ENCODE peak calls at places on chromosomes 11 and 22, in six cellular contexts. V is neural progenitor cell; R is adrenal gland; K is neural crest cell; F is CD8-positive, alpha-beta T cell; P is breast epithelium. U is an unnamed sample.

GRCh38 chr11:57219021-57219627 is 17.9 kb downstream of the APLNR start:
- DNase-seq in V (no peak), P (no peak), F (no peak), R (no peak), K (no peak), U (no peak)

GRCh38 chr11:63838150-63838681 is 694 bp upstream of the MARK2 start:
- DNase-seq in R (peak), F (no peak), P (no peak), K (no peak), V (no peak), U (no peak)

GRCh38 chr11:95715777-95716241 is 73.8 kb downstream of the FAM76B start:
- DNase-seq in V (no peak), R (no peak), F (no peak), P (peak), K (no peak), U (peak)

GRCh38 chr11:65932558-65932919 is 12.7 kb upstream of the TSGA10IP start:
- DNase-seq in F (no peak), R (no peak), P (no peak), K (no peak), V (peak), U (no peak)

GRCh38 chr11:67351275-67352005 is 1.9 kb downstream of the POLD4 start:
- DNase-seq in K (peak), R (peak), F (peak), P (no peak), V (peak), U (peak)

GRCh38 chr22:19851291-19852176 is 3.1 kb downstream of the GNB1L start:
- DNase-seq in V (no peak), K (no peak), P (no peak), R (no peak), F (no peak), U (no peak)

GRCh38 chr11:94790771-94791180 is 22.6 kb downstream of the AMOTL1 start:
- DNase-seq in R (no peak), V (no peak), F (no peak), P (no peak), K (no peak), U (no peak)

GRCh38 chr11:16322190-16322589 is 34.2 kb downstream of the SOX6 start:
- DNase-seq in F (no peak), K (no peak), R (no peak), V (no peak), P (no peak), U (no peak)

GRCh38 chr11:96235725-96236124 is 107.3 kb downstream of the MAML2 start:
- DNase-seq in R (no peak), F (no peak), V (no peak), P (no peak), K (no peak), U (no peak)

GRCh38 chr22:37012262-37012904 is 6.9 kb downstream of the TST start:
- DNase-seq in R (peak), K (no peak), V (no peak), P (no peak), F (no peak), U (no peak)

GRCh38 chr11:17738350-17739207 is 4.0 kb downstream of the KCNC1 start:
- DNase-seq in V (peak), P (no peak), R (peak), K (no peak), F (no peak), U (no peak)

GRCh38 chr22:22666307-22667091 is 22.1 kb downstream of the GGTLC2 start:
- DNase-seq in K (no peak), F (no peak), V (peak), P (no peak), R (peak), U (peak)

GRCh38 chr22:27596133-27596905 is 205.2 kb downstream of the MN1 start:
- DNase-seq in K (no peak), R (no peak), V (no peak), F (no peak), P (no peak), U (no peak)

GRCh38 chr11:122646549-122647340 is 8.8 kb upstream of the UBASH3B start:
- DNase-seq in R (no peak), P (no peak), K (no peak), V (no peak), F (no peak), U (no peak)

GRCh38 chr11:70128435-70128906 is 50.4 kb downstream of the ANO1 start:
- DNase-seq in P (peak), K (no peak), V (no peak), R (no peak), F (no peak), U (no peak)

GRCh38 chr22:45535400-45535799 is 32.7 kb downstream of the FBLN1 start:
- DNase-seq in K (no peak), F (no peak), R (no peak), V (no peak), P (no peak), U (no peak)

DNA sequence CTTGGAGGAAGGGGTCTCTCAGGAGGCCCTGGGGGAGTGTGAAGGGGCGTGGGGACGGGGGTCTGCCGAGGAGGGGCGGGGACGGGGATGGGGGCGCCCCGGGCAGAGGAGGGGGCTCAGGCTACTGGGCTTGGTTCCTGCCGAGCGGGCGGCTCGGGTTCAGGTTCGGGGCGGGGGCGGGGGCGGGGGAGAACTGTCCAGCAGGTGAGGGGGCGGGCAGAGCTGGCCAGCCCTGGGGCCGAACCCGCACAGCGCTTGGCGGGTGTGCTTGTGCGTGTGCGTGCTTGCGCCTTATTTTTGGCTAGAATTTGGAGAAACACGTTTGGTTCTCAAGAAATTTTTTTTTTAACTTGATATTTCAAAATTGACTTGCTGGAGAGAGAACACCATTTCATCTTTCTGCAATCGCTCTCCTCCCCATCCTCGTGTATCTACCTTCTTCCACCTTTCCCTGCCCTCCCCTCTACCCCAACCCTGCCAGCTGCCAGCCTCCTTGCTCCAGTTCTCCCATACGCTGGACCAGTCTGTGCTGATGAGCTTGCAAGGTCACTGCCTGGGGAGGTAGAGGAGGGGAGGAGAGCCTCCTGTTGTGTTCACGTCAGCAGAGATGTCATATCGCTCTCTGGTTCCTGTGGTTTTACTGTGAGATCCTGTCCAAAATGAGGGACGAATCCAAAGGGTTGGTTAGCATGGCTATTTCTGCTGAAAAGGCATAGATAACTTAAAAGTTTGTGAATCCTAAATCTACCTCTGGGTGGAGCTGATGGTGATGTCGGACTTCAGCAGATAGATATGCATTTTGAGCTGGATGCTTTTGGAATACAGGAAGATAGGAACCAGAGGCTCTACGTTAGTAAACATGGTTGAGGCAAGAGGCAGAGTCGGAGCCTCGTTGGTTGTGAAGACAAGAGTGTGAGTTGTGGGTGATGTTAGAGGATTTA is 668 bp downstream of the MADD start:
- DNase-seq in F (peak), R (peak), P (no peak), K (no peak), V (no peak), U (no peak)
- TF ChIP-seq CTCF in F (no peak), R (no peak), P (no peak), K (no peak), V (peak), U (no peak)

DNA sequence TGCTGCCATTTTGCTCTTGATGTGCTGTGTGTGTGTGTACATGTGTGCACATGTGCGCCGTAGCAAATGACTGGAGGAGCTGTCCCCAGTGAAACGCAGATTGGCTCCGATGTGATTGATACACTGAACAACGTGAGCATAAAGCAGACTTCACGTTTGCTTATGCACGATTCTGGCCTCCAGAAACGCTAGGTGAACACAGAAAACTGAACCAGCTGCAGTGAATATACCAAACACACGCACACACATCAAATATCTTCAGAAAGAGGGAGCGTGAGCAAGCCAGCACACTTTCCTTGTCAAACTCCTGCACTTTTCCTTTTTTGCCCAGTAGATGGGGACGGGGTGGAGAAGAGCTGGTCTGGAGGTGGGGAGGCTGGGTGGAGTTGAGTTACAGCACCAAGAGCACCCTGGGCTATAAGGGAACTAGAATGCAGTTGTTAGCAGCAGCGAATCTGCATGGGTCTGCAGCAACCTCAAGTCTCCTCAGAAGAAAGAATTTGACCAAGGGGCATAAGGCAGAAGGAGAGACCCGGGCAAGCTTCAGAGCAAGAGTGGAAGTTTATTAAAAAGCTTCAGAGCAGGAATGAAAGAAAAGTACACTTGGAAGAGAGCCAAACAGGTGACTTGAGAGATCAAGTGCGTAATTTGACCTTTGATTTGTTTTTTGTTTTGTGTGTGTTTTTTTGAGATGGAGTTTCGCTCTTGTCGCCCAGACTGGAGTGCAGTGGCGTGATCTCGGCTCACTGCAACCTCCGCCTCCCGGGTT is 77.8 kb upstream of the CADM1 start:
- DNase-seq in K (no peak), V (peak), R (no peak), P (no peak), F (no peak), U (no peak)
- TF ChIP-seq CTCF in K (no peak), V (no peak), R (no peak), P (no peak), F (no peak), U (no peak)

GRCh38 chr11:76419896-76420295 is 24.9 kb upstream of the EMSY start:
- DNase-seq in R (no peak), P (no peak), V (peak), K (no peak), F (no peak), U (no peak)
- TF ChIP-seq CTCF in R (peak), P (no peak), V (peak), K (peak), F (no peak), U (no peak)

DNA sequence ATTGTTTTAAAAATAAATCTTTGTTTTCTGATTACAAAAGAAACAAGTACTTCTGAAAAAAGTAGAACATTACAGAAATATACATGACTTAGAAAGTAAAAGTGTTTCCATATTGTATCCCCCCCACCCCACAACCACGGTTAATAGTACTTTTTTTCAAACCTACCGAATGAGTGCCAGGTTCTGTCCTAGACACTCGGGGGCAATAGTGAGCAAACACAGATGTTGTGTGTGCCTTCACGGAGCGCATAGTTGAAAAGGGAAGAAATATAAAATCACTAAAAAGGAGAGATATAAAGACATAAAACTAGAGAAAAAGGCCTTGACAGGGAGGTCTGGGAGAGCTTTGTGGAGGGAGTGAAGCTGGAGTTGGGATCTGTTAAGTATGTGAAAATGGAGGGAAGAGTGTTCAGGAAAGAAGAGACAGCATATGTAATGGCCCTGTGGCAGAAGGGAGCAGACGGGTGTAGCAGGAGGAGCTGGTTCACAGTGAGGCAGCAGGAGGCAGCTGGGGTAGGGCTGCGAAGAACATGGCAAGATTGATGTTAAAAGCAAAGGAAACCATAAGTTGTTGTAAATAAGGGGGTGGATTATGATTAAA is 42.1 kb upstream of the ALX4 start:
- DNase-seq in P (no peak), K (no peak), R (no peak), V (no peak), F (no peak), U (no peak)
- TF ChIP-seq CTCF in P (no peak), K (peak), R (no peak), V (peak), F (no peak), U (no peak)

DNA sequence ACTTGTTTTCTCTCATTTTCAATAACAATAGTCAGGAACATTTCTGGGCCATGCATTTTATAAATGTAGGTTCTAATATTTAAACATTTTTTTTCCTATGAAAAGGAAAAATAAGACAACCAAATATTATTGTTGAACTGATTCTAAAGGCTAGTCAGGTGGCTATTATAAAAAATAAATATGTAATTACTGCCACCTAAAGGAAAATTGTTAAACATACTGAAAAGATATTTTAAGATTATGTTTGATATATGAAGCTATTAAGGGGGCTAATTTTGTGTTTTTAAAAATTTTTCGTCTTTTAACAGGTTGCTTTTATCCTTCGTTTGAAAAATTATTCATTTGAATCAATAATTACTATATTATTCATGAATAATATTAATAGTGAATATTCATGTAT is 62.2 kb upstream of the FDX1 start:
- DNase-seq in R (no peak), F (no peak), P (no peak), V (no peak), K (no peak), U (no peak)
- TF ChIP-seq CTCF in R (peak), F (no peak), P (no peak), V (no peak), K (peak), U (no peak)

GRCh38 chr22:24105661-24106060 is 75.6 kb upstream of the SUSD2 start:
- DNase-seq in V (no peak), F (no peak), R (no peak), P (no peak), K (no peak), U (no peak)

GRCh38 chr22:24105018-24105360 is 76.3 kb upstream of the SUSD2 start:
- DNase-seq in F (no peak), K (no peak), R (no peak), P (no peak), V (no peak), U (no peak)

GRCh38 chr22:24108073-24108472 is 73.2 kb upstream of the SUSD2 start:
- DNase-seq in R (no peak), V (peak), P (no peak), F (no peak), K (no peak), U (no peak)

GRCh38 chr22:24107668-24108067 is 73.6 kb upstream of the SUSD2 start:
- DNase-seq in F (no peak), P (peak), V (no peak), K (no peak), R (peak), U (no peak)

GRCh38 chr22:24106385-24107381 is 74.6 kb upstream of the SUSD2 start:
- DNase-seq in F (peak), R (peak), K (no peak), P (no peak), V (peak), U (peak)
- TF ChIP-seq CTCF in F (no peak), R (no peak), K (no peak), P (no peak), V (peak), U (no peak)

GRCh38 chr11:73331138-73331916 is 23.3 kb downstream of the ARHGEF17 start:
- DNase-seq in F (no peak), K (peak), R (no peak), P (no peak), V (peak), U (no peak)

GRCh38 chr11:73327812-73328364 is 19.8 kb downstream of the ARHGEF17 start:
- DNase-seq in R (no peak), P (no peak), K (no peak), F (no peak), V (no peak), U (no peak)

GRCh38 chr11:73333173-73333572 is 25.1 kb downstream of the ARHGEF17 start:
- DNase-seq in P (no peak), V (no peak), F (no peak), R (no peak), K (no peak), U (no peak)

GRCh38 chr11:73333626-73334199 is 25.6 kb downstream of the ARHGEF17 start:
- DNase-seq in K (no peak), F (no peak), P (no peak), V (no peak), R (no peak), U (no peak)

GRCh38 chr11:73330569-73331093 is 22.6 kb downstream of the ARHGEF17 start:
- DNase-seq in K (no peak), V (peak), F (no peak), P (no peak), R (no peak), U (no peak)
- TF ChIP-seq CTCF in K (peak), V (peak), F (no peak), P (no peak), R (peak), U (no peak)

GRCh38 chr11:133896028-133896427 is 50.7 kb upstream of the SPATA19 start:
- DNase-seq in V (no peak), F (no peak), P (no peak), R (peak), K (no peak), U (no peak)

GRCh38 chr11:133896642-133897330 is 51.5 kb upstream of the SPATA19 start:
- DNase-seq in R (peak), K (no peak), P (no peak), F (no peak), V (no peak), U (no peak)

GRCh38 chr11:133897331-133897650 is 52.0 kb upstream of the SPATA19 start:
- DNase-seq in V (no peak), K (no peak), F (no peak), R (peak), P (peak), U (no peak)

GRCh38 chr11:133898770-133899115 is 53.4 kb upstream of the SPATA19 start:
- DNase-seq in K (no peak), R (peak), F (no peak), P (peak), V (no peak), U (no peak)

GRCh38 chr11:133898031-133898769 is 52.9 kb upstream of the SPATA19 start:
- DNase-seq in V (peak), R (peak), F (no peak), P (peak), K (no peak), U (no peak)
- TF ChIP-seq CTCF in V (peak), R (no peak), F (no peak), P (no peak), K (no peak), U (no peak)

GRCh38 chr11:36386411-36386810 is 90.3 kb downstream of the PRR5L start:
- DNase-seq in V (no peak), F (no peak), P (no peak), K (no peak), R (no peak), U (no peak)
- TF ChIP-seq CTCF in V (no peak), F (no peak), P (no peak), K (no peak), R (no peak), U (no peak)